ENCODE peak calls at places on chromosomes 1 and 21, in ten cellular contexts. Z is psoas muscle, G is cardiac fibroblast, I is PC-9, N is left ventricle myocardium inferior, L is foreskin fibroblast, A is brain microvascular endothelial cell, S is colonic mucosa, B is GM12864, E is body of pancreas. U is an unnamed sample.

GRCh38 chr1:171279234-171279633 is 30.9 kb downstream of the FMO1 start:
- DNase-seq in A (no peak), N (no peak), B (no peak), L (no peak), S (no peak), E (no peak), I (no peak), G (no peak), Z (no peak), U (no peak)

GRCh38 chr1:184253921-184254320 is 132.9 kb upstream of the C1orf21 start:
- DNase-seq in S (no peak), A (peak), G (no peak), L (no peak), N (no peak), Z (no peak), I (no peak), E (no peak), B (no peak), U (no peak)

GRCh38 chr1:40047769-40048168 is 7.2 kb downstream of the CAP1 start:
- DNase-seq in Z (no peak), A (no peak), L (no peak), S (no peak), B (no peak), G (no peak), I (no peak), N (no peak), E (no peak), U (no peak)

GRCh38 chr1:180964056-180964455 is 51.4 kb downstream of the KIAA1614 start:
- DNase-seq in S (no peak), I (no peak), Z (no peak), N (no peak), G (no peak), B (no peak), L (no peak), E (no peak), A (no peak), U (no peak)

GRCh38 chr1:178028973-178029481 is 59.2 kb upstream of the SEC16B start:
- DNase-seq in E (no peak), I (no peak), B (no peak), N (no peak), S (no peak), A (no peak), Z (no peak), L (no peak), G (no peak), U (no peak)

GRCh38 chr1:11071463-11072215 is 11.8 kb upstream of the SRM start:
- DNase-seq in N (no peak), S (peak), I (no peak), G (no peak), A (no peak), Z (peak), L (no peak), E (peak), B (no peak), U (no peak)

GRCh38 chr1:147475488-147475887 is 65.8 kb upstream of the BCL9 start:
- DNase-seq in N (no peak), E (no peak), L (no peak), I (no peak), S (no peak), A (no peak), Z (no peak), G (no peak), B (no peak), U (no peak)

GRCh38 chr1:228109962-228110488 is 926 bp upstream of the MRPL55 start:
- DNase-seq in B (no peak), S (no peak), A (no peak), E (no peak), G (peak), N (no peak), L (no peak), I (no peak), Z (no peak), U (no peak)

GRCh38 chr1:204151562-204152309 is at the start of gene ETNK2:
- DNase-seq in N (peak), I (peak), S (peak), A (no peak), E (peak), B (no peak), Z (peak), L (no peak), G (no peak), U (peak)

GRCh38 chr1:91699339-91699970 is 186.5 kb downstream of the TGFBR3 start:
- DNase-seq in A (peak), Z (no peak), L (peak), B (no peak), I (no peak), E (peak), G (peak), S (no peak), N (peak), U (no peak)

GRCh38 chr1:91700771-91701493 is 185.0 kb downstream of the TGFBR3 start:
- DNase-seq in I (no peak), S (no peak), G (peak), B (no peak), N (no peak), E (no peak), Z (no peak), A (peak), L (peak), U (no peak)

GRCh38 chr1:91697322-91698260 is 188.4 kb downstream of the TGFBR3 start:
- DNase-seq in G (peak), S (no peak), I (no peak), E (no peak), A (peak), Z (no peak), B (no peak), N (no peak), L (peak), U (no peak)

GRCh38 chr1:91701494-91701869 is 184.5 kb downstream of the TGFBR3 start:
- DNase-seq in A (peak), G (peak), Z (no peak), N (no peak), L (no peak), B (no peak), S (no peak), E (no peak), I (no peak), U (no peak)

DNA sequence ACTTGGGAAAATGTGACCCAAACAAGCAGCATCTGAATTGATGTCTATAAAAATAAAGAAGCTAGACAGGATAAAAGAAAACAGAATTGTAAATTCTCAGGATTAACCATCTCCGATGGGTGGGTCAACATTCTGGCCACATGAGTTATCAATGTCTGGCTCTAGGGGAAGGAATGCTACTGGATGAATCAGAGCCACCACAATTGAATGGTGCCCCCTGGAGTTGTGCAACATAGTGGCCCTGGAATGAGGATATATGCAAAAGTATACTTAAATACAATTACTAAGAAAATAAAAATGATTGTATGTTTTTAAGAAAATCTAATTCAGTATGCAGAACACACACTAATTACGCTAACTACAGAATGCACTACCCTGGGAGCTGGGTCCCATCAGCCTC is 185.6 kb downstream of the TGFBR3 start:
- DNase-seq in N (no peak), B (no peak), Z (no peak), A (peak), L (peak), E (no peak), I (peak), G (peak), S (no peak), U (no peak)
- TF ChIP-seq CTCF in N (no peak), B (no peak), Z (no peak), A (peak), L (peak), E (no peak), I (no peak), G (peak), S (no peak), U (no peak)

GRCh38 chr1:158100498-158100897 is 80.2 kb upstream of the CD1D start:
- DNase-seq in N (no peak), L (no peak), A (no peak), B (no peak), S (no peak), I (no peak), G (no peak), Z (no peak), E (no peak), U (no peak)
- H3K4me3 ChIP-seq in N (no peak), L (no peak), A (no peak), B (no peak), S (no peak), I (no peak), G (no peak), Z (no peak), E (no peak), U (no peak)

DNA sequence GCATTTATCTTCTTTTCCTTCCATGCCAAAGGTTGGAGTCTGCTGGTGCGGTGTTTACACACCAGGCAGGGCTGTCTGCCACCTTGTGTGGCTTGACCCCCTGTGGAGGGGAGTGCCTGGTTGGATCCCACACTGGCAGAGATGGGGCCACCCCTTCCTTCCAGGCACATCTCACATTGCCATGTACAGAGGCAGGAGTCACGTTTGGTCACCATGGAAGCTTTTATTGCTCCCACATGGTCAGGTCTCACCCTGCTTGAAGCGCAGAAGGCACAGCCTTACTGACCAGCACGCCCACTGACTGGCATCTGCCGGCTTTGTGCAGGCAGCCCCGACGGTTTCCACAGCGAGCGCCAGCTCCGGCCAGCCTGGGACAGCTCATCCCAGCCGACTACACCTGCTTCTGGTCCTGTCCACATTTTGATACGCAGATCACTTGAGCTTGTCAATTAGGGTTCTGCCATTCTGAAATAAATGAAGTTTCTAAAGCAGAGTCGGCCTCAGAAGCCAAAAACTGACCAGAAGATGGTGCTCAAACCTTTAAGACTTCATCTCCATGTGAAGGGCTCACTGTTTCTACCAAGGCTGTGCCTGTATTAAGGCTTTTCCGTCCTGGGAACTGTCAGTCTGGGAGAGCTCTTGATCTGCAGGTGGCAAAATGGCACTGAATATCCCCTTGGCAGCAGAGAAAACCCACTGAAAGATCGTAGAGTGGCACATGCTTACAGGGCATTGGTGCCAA is 35.6 kb upstream of the EPHA8 start:
- DNase-seq in E (peak), Z (peak), I (no peak), S (no peak), A (no peak), L (peak), N (no peak), B (no peak), G (peak), U (no peak)
- TF ChIP-seq CTCF in E (peak), Z (no peak), I (no peak), S (no peak), A (peak), L (peak), N (peak), B (no peak), G (no peak), U (no peak)

DNA sequence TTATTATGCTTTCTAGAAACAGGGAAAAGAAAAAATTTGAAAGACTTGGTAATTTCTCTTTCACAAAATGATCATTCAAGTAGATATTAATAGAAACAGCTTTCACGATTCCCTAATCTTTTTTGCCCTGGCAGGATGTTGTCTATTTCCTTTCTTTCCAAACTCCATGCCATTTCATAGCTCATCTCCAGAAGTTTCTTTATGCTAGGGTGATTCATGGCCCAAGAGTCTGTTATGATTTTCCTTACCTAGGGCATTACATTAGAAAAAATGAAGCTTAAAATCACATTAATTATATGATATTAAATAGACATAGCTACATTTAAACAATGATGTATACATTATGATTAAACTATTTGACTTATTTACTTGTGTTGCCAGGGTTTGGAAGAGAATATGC is 762.1 kb downstream of the LTN1 start:
- DNase-seq in B (no peak), Z (no peak), S (no peak), L (no peak), N (no peak), G (peak), E (no peak), A (no peak), I (no peak), U (no peak)
- H3K4me3 ChIP-seq in B (no peak), Z (no peak), S (no peak), L (no peak), N (no peak), G (no peak), E (no peak), A (no peak), I (no peak), U (no peak)

DNA sequence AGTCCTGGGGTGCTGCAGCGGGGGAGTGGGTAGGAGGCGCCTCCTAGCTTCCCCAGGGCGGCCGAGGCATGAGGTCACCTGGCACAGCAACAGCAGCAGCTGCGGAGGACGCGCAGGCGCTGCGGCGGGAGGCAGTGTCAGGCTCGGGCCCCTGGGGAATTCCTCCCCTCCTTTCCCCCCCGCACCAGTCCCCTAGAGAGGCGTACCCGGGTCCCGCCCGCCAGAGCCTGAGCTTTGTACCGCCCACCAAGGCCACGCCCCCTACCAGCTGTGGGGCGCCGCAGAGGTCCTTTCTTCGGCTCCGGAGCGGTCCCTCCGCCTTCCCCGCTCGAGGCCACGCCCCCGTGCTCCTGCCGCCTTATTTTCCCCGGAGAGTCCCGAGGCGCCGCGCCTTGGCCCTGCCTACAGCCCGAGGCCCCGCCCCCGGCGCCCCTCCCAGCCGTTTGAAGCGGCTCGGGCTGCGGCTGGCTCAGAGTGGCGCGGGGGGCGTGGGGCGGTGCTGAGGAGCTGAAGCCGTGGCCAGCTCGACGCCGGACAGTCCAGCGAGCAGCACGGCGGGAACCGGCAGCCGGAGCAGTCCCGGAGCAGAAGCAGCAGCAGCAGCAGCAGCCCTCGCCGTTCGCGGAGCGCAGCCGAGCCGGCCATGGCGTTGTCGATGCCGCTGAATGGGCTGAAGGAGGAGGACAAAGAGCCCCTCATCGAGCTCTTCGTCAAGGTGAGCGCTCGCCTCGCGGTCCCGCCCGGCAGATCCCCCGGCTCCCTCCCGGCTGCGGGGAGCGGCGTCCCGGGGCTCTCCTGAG is at the start of gene CLIC4:
- DNase-seq in L (peak), E (peak), N (peak), S (peak), B (peak), A (peak), Z (peak), I (peak), G (peak), U (peak)
- TF ChIP-seq CTCF in L (peak), E (peak), N (peak), S (no peak), B (peak), A (peak), Z (peak), I (no peak), G (peak), U (peak)

GRCh38 chr21:45388011-45388521 is 16.9 kb upstream of the COL18A1 start:
- DNase-seq in G (no peak), I (no peak), A (no peak), N (peak), E (peak), Z (peak), B (no peak), S (no peak), L (no peak), U (no peak)

GRCh38 chr21:45387506-45387905 is 17.5 kb upstream of the COL18A1 start:
- DNase-seq in E (peak), N (peak), I (no peak), Z (peak), G (no peak), S (no peak), A (no peak), B (no peak), L (no peak), U (no peak)

GRCh38 chr21:45386336-45386727 is 18.6 kb upstream of the COL18A1 start:
- DNase-seq in Z (peak), L (no peak), S (no peak), A (no peak), I (peak), B (no peak), N (peak), G (no peak), E (peak), U (no peak)

GRCh38 chr21:45385549-45386050 is 19.4 kb upstream of the COL18A1 start:
- DNase-seq in A (no peak), S (no peak), L (no peak), E (peak), G (no peak), N (peak), Z (peak), I (no peak), B (no peak), U (no peak)

DNA sequence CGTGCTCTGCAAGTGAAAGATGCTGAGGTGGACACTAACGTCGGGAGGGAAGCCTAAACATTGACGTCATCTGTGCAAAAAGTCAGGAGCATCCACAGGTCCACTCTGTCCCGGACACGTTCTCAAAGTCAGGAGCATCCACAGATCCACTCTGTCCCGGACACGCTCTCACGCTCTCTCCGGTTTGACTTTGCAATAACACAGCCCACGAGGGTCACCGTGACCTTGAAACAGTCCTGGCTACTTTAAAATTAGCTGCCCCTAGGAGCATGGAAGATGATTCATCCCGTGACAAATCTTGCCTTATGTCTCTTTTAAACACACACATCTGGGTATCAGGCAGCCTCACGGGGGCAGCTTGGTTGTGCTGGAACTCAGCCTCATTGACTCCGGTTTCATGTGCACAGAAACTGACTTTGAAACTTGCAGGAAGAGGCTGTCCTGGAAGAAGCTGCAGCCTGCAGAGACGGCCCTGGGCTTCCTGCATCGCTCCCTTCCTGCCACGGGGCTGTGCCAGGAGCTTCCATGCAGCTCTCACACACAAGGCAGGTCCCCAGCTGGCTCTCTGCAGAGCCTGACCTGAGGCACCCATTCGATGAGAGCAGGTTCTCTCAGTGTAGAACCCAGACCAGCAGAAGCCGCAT is 18.1 kb upstream of the COL18A1 start:
- DNase-seq in E (peak), L (peak), Z (peak), B (no peak), I (peak), N (peak), A (peak), S (no peak), G (peak), U (no peak)
- H3K4me3 ChIP-seq in E (no peak), L (peak), Z (no peak), B (no peak), I (no peak), N (no peak), A (no peak), S (no peak), G (no peak), U (no peak)

GRCh38 chr21:25626752-25627151 is 12.3 kb upstream of the JAM2 start:
- DNase-seq in E (peak), L (no peak), S (no peak), B (no peak), Z (no peak), A (no peak), N (peak), I (no peak), G (no peak), U (no peak)
- TF ChIP-seq CTCF in E (no peak), L (no peak), S (no peak), B (no peak), Z (no peak), A (no peak), N (no peak), I (no peak), G (no peak), U (no peak)

DNA sequence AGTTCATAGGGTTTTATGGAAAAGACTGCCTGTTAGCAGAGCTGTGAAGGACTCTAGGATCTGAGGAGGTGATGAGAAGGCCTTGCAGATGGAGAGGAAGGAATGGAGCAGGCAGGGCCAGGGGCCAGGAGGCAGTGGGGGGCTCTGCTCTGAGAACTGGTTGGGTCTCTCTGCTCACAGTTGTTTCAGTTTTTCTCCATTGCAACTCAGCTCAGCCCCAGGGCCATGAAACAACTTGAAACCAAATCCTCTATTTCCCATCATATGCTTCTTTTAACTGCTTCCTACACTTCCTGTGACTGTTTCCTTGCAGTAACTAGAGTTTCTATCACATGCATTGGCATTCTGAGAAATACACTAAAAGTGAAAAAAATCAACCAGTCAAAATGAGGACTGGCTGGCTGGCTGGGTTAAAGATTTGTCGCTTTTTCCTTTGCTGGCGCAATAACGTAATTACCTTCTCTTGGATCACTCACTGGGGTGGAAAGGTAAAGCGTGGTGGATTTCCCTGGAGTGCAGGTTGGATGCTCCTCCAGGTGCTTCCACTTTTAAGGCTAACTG is 172.0 kb downstream of the CDC7 start:
- DNase-seq in G (no peak), I (no peak), S (no peak), B (no peak), N (no peak), E (no peak), Z (no peak), A (no peak), L (no peak), U (no peak)
- H3K4me3 ChIP-seq in G (no peak), I (no peak), S (no peak), B (no peak), N (no peak), E (no peak), Z (no peak), A (no peak), L (no peak), U (no peak)

GRCh38 chr1:231550448-231550781 is 21.9 kb downstream of the TSNAX start:
- DNase-seq in N (no peak), Z (no peak), E (no peak), L (no peak), B (no peak), A (no peak), S (no peak), G (peak), I (no peak), U (no peak)
- TF ChIP-seq CTCF in N (peak), Z (peak), E (peak), L (peak), B (peak), A (peak), S (no peak), G (peak), I (peak), U (no peak)

GRCh38 chr1:218499021-218499691 is 154.0 kb downstream of the TGFB2 start:
- DNase-seq in A (peak), B (no peak), N (no peak), E (no peak), Z (no peak), S (no peak), I (peak), G (peak), L (peak), U (no peak)
- H3K4me3 ChIP-seq in A (peak), B (no peak), N (peak), E (no peak), Z (peak), S (no peak), I (no peak), G (no peak), L (peak), U (no peak)

U was measured in lung.